ENCODE peak calls at places on chromosomes 1 and 21, in six cellular contexts. Q, E, K, U, F and B are unnamed samples.

GRCh38 chr1:9652379-9653194 is 1.1 kb downstream of the PIK3CD start:
- DNase-seq in Q (no peak), E (peak; percentile 41), K (no peak), U (no peak), F (peak; percentile 33), B (no peak)

GRCh38 chr1:186002426-186002825 is 268.2 kb downstream of the HMCN1 start:
- DNase-seq in Q (no peak), E (peak; percentile 51), K (no peak), U (no peak), F (no peak), B (no peak)

GRCh38 chr1:226349801-226350503 is 41.0 kb upstream of the LIN9 start:
- DNase-seq in Q (no peak), E (peak; percentile 52), K (no peak), U (no peak), F (no peak), B (no peak)

GRCh38 chr1:52007228-52008073 is 17.0 kb upstream of the RAB3B start:
- DNase-seq in Q (no peak), E (no peak), K (no peak), U (no peak), F (no peak), B (no peak)

GRCh38 chr1:32766328-32766972 is 50.7 kb downstream of the YARS1 start:
- DNase-seq in Q (no peak), E (no peak), K (no peak), U (no peak), F (no peak), B (no peak)

GRCh38 chr1:154584267-154584994 is 16.9 kb downstream of the CHRNB2 start:
- DNase-seq in Q (no peak), E (peak; percentile 18), K (no peak), U (no peak), F (no peak), B (no peak)

GRCh38 chr1:115838426-115838804 is 2.5 kb downstream of the NHLH2 start:
- DNase-seq in Q (no peak), E (no peak), K (no peak), U (no peak), F (no peak), B (no peak)

GRCh38 chr1:110647254-110647891 is 27.4 kb downstream of the KCNA3 start:
- DNase-seq in Q (no peak), E (peak; percentile 83), K (no peak), U (no peak), F (no peak), B (no peak)

GRCh38 chr1:172775598-172776570 is 117.0 kb downstream of the FASLG start:
- DNase-seq in Q (no peak), E (peak; percentile 25), K (no peak), U (no peak), F (no peak), B (no peak)

GRCh38 chr21:27677547-27677946 is 710.7 kb upstream of the ADAMTS5 start:
- DNase-seq in Q (no peak), E (no peak), K (no peak), U (no peak), F (no peak), B (no peak)

GRCh38 chr21:30552782-30553181 is 8.3 kb downstream of the KRTAP19-7 start:
- DNase-seq in Q (no peak), E (no peak), K (no peak), U (no peak), F (no peak), B (no peak)

GRCh38 chr1:231522038-231522437 is 6.4 kb upstream of the TSNAX start:
- DNase-seq in Q (no peak), E (no peak), K (no peak), U (no peak), F (no peak), B (no peak)

GRCh38 chr1:8247821-8248436 is 70.0 kb upstream of the SLC45A1 start:
- DNase-seq in Q (no peak), E (no peak), K (no peak), U (no peak), F (no peak), B (no peak)

GRCh38 chr1:224867715-224868114 is 61.8 kb upstream of the DNAH14 start:
- DNase-seq in Q (no peak), E (peak; percentile 22), K (no peak), U (no peak), F (no peak), B (no peak)

GRCh38 chr1:81878538-81878937 is 77.8 kb downstream of the ADGRL2 start:
- DNase-seq in Q (no peak), E (no peak), K (no peak), U (no peak), F (no peak), B (no peak)

GRCh38 chr1:173867141-173867752 is 542 bp downstream of the GAS5 start:
- DNase-seq in Q (peak; percentile 60), E (no peak), K (no peak), U (peak; percentile 68), F (no peak), B (no peak)

GRCh38 chr1:185969524-185969991 is 235.4 kb downstream of the HMCN1 start:
- DNase-seq in Q (no peak), E (no peak), K (no peak), U (no peak), F (no peak), B (no peak)

GRCh38 chr1:48469616-48470500 is 2.1 kb downstream of the SPATA6 start:
- DNase-seq in Q (peak; percentile 73), E (peak; percentile 88), K (peak; percentile 63), U (peak; percentile 80), F (peak; percentile 50), B (peak; percentile 49)

GRCh38 chr1:107920578-107920977 is 44.4 kb downstream of the VAV3 start:
- DNase-seq in Q (no peak), E (no peak), K (no peak), U (no peak), F (no peak), B (no peak)

GRCh38 chr1:26278835-26279597 is 870 bp upstream of the SH3BGRL3 start:
- DNase-seq in Q (peak; percentile 83), E (peak; percentile 39), K (no peak), U (no peak), F (peak; percentile 47), B (peak; percentile 43)

GRCh38 chr1:5565281-5565680 is 426.9 kb downstream of the NPHP4 start:
- DNase-seq in Q (no peak), E (no peak), K (no peak), U (no peak), F (no peak), B (no peak)

GRCh38 chr21:35525443-35525842 is 476.3 kb upstream of the RUNX1 start:
- DNase-seq in Q (no peak), E (no peak), K (no peak), U (no peak), F (no peak), B (no peak)

GRCh38 chr1:32981003-32981909 is 16.6 kb upstream of the RNF19B start:
- DNase-seq in Q (peak; percentile 66), E (peak; percentile 89), K (peak; percentile 75), U (no peak), F (no peak), B (peak; percentile 37)

GRCh38 chr1:238914346-238914745 is 472.0 kb upstream of the CHRM3 start:
- DNase-seq in Q (no peak), E (no peak), K (no peak), U (no peak), F (no peak), B (no peak)
- H3K9me3 ChIP-seq in Q (no peaks in the 10 kb centered on the region), E (no peaks in the 10 kb centered on the region), K (no peaks in the 10 kb centered on the region), U (no peaks in the 10 kb centered on the region), F (no peaks in the 10 kb centered on the region), B (no peaks in the 10 kb centered on the region)

DNA sequence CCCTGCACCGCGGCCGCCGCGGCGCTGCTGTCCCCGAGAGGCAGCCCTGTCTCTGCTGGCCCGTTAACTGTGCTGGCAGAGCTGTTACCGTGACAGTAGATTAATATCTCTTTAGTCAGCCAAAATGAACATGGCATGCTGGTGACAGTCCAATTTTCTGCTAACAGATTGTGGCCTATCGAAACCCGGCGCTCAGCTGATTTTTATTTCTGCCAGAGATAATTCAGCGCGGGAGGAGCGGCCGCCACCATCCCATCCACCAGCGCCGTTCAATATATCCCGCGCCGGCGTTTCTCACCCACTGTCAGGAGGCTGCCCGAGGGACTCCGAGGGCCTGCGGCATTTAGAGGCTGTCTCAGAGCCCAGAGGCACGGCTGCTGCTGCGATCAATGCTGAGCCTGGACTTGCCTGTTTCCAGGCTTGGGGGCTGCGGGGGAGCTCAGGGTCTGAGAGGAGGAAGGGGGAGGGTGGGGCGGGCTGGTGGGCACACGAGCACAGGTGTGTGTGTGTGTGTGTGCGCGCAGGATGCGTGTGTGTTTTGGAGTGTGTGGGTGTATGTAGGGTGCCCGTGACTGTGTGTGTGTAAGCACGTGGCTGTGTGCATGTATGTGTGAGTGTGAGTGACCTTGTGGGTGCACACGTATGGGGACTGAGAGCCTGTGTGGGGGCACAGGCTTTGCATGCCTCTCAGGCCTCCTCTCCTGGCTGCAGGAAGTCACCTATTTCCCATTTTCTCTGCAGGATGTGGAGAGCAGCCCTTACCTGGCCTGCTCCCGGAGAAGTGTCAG is 109.7 kb upstream of the ACTRT2 start:
- DNase-seq in Q (no peak), E (no peak), K (no peak), U (no peak), F (no peak), B (no peak)
- H3K9me3 ChIP-seq in Q (no peaks in the 10 kb centered on the region), E (no peaks in the 10 kb centered on the region), K (peaks cover 6% of the 10 kb centered on the region), U (no peaks in the 10 kb centered on the region), F (no peaks in the 10 kb centered on the region), B (no peaks in the 10 kb centered on the region)

DNA sequence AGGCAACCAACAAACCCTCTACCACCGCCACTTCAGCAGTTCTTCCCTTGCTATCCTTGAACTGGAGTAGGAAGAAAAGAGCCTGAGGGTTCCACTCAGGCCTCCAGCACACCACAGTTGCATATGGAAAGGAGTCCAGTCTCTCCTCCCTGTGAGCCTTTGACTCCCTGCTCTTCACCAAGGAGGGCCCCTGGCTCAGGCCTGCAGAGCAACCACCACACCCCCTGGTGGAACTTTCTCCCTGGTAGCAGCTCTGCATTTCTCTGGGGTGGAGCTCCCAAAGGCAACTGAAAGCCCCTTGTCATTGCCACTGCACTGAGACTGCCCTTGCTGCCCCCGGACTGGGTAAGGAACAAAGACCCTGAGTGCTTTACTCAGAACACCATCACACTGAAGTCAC is 1021.5 kb upstream of the ADGRL2 start:
- DNase-seq in Q (no peak), E (no peak), K (no peak), U (peak; percentile 36), F (no peak), B (no peak)
- H3K9me3 ChIP-seq in Q (no peaks in the 10 kb centered on the region), E (no peaks in the 10 kb centered on the region), K (peaks cover 2% of the 10 kb centered on the region), U (no peaks in the 10 kb centered on the region), F (no peaks in the 10 kb centered on the region), B (no peaks in the 10 kb centered on the region)

GRCh38 chr1:7178741-7179140 is 393.5 kb downstream of the CAMTA1 start:
- DNase-seq in Q (no peak), E (no peak), K (no peak), U (no peak), F (no peak), B (no peak)

GRCh38 chr1:7177438-7178126 is 392.3 kb downstream of the CAMTA1 start:
- DNase-seq in Q (no peak), E (no peak), K (no peak), U (no peak), F (no peak), B (no peak)

GRCh38 chr1:7174980-7175379 is 389.7 kb downstream of the CAMTA1 start:
- DNase-seq in Q (no peak), E (no peak), K (no peak), U (no peak), F (no peak), B (no peak)

GRCh38 chr1:7175507-7175906 is 390.3 kb downstream of the CAMTA1 start:
- DNase-seq in Q (no peak), E (no peak), K (no peak), U (no peak), F (no peak), B (no peak)

DNA sequence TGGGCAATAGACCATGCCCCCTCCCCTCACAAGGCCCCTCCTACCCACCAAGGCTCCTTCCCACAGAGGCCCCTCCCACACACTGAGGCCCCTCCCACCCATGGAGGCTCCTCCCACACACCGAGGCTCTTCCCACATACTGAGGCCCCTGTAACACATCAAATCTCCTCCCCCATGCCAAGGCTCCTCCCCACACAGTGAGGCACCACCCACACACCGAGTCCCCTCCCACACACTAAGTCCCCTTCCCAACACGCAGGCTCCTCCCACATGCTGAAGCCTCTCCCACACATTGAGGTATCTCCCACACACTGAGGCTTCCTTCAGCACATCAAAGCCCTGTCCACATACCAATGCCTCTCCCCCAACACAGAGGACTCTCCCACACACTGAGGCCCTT is 391.8 kb downstream of the CAMTA1 start:
- DNase-seq in Q (no peak), E (no peak), K (no peak), U (no peak), F (no peak), B (no peak)
- H3K9me3 ChIP-seq in Q (peaks cover 15% of the 10 kb centered on the region), E (no peaks in the 10 kb centered on the region), K (peaks cover 4% of the 10 kb centered on the region), U (no peaks in the 10 kb centered on the region), F (peaks cover 5% of the 10 kb centered on the region), B (peaks cover 4% of the 10 kb centered on the region)